ENCODE peak calls at places on chromosomes 5 and 9, in four cellular contexts. One of them, this sample, is unnamed.

GRCh38 chr9:6852243-6852963 is 94.6 kb downstream of the KDM4C start:
- DNase-seq in HepG2: peak
- DNase-seq in A549: peak
- DNase-seq in IMR-90: peak
- DNase-seq in this sample: no peak

GRCh38 chr9:27377811-27378345 is 80.9 kb upstream of the EQTN start:
- DNase-seq in A549: no peak
- DNase-seq in HepG2: no peak
- DNase-seq in IMR-90: no peak
- DNase-seq in this sample: no peak

GRCh38 chr5:19044931-19045695 is 942.9 kb downstream of the CDH18 start:
- DNase-seq in HepG2: no peak
- DNase-seq in IMR-90: no peak
- DNase-seq in A549: no peak
- DNase-seq in this sample: no peak

GRCh38 chr5:41068169-41068568 is 3.0 kb downstream of the MROH2B start:
- DNase-seq in IMR-90: no peak
- DNase-seq in HepG2: no peak
- DNase-seq in A549: no peak
- DNase-seq in this sample: no peak

GRCh38 chr9:89929721-89930480 is 325.1 kb downstream of the GADD45G start:
- DNase-seq in HepG2: no peak
- DNase-seq in A549: no peak
- DNase-seq in IMR-90: peak
- DNase-seq in this sample: no peak

GRCh38 chr9:120480707-120481106 is 99.3 kb downstream of the CDK5RAP2 start:
- DNase-seq in HepG2: no peak
- DNase-seq in A549: no peak
- DNase-seq in IMR-90: no peak
- DNase-seq in this sample: no peak

GRCh38 chr5:107855171-107855570 is 184.4 kb upstream of the EFNA5 start:
- DNase-seq in HepG2: no peak
- DNase-seq in A549: peak
- DNase-seq in IMR-90: no peak
- DNase-seq in this sample: no peak

GRCh38 chr9:2872307-2872940 is 28.5 kb upstream of the PUM3 start:
- DNase-seq in HepG2: peak
- DNase-seq in IMR-90: peak
- DNase-seq in A549: peak
- DNase-seq in this sample: peak

GRCh38 chr5:56420323-56420722 is 187.2 kb upstream of the ANKRD55 start:
- DNase-seq in A549: no peak
- DNase-seq in HepG2: no peak
- DNase-seq in IMR-90: no peak
- DNase-seq in this sample: no peak

GRCh38 chr9:72978724-72979123 is 25.9 kb upstream of the ALDH1A1 start:
- DNase-seq in A549: peak
- DNase-seq in IMR-90: no peak
- DNase-seq in HepG2: no peak
- DNase-seq in this sample: no peak

GRCh38 chr5:132176987-132177386 is 50.7 kb downstream of the P4HA2 start:
- DNase-seq in A549: no peak
- DNase-seq in HepG2: no peak
- DNase-seq in IMR-90: peak
- DNase-seq in this sample: no peak

GRCh38 chr9:8156336-8156735 is 356.8 kb upstream of the DMAC1 start:
- DNase-seq in A549: no peak
- DNase-seq in IMR-90: no peak
- DNase-seq in HepG2: no peak
- DNase-seq in this sample: no peak

GRCh38 chr5:32475338-32476097 is 31.0 kb upstream of the ZFR start:
- DNase-seq in HepG2: no peak
- DNase-seq in A549: no peak
- DNase-seq in IMR-90: no peak
- DNase-seq in this sample: no peak

GRCh38 chr9:107700902-107701301 is 211.3 kb upstream of the KLF4 start:
- DNase-seq in A549: no peak
- DNase-seq in IMR-90: no peak
- DNase-seq in HepG2: no peak
- DNase-seq in this sample: no peak

GRCh38 chr5:131242728-131243255 is 21.1 kb upstream of the CDC42SE2 start:
- DNase-seq in HepG2: no peak
- DNase-seq in A549: peak
- DNase-seq in IMR-90: peak
- DNase-seq in this sample: no peak

GRCh38 chr5:177478711-177479646 is 5.5 kb upstream of the DBN1 start:
- DNase-seq in IMR-90: peak
- DNase-seq in HepG2: no peak
- DNase-seq in A549: no peak
- DNase-seq in this sample: no peak

GRCh38 chr5:30458681-30459080 is 734.8 kb upstream of the CDH6 start:
- DNase-seq in A549: no peak
- DNase-seq in IMR-90: no peak
- DNase-seq in HepG2: no peak
- DNase-seq in this sample: no peak

GRCh38 chr5:73380052-73380451 is 68.5 kb downstream of the FOXD1 start:
- DNase-seq in IMR-90: no peak
- DNase-seq in A549: no peak
- DNase-seq in HepG2: no peak
- DNase-seq in this sample: no peak

GRCh38 chr9:35102769-35103659 is at the start of gene STOML2:
- DNase-seq in IMR-90: peak
- DNase-seq in A549: peak
- DNase-seq in HepG2: peak
- DNase-seq in this sample: peak

GRCh38 chr9:110033869-110034268 is 174.1 kb downstream of the C9orf152 start:
- DNase-seq in A549: no peak
- DNase-seq in IMR-90: no peak
- DNase-seq in HepG2: no peak
- DNase-seq in this sample: no peak

GRCh38 chr5:113081881-113082546 is 105.4 kb downstream of the DCP2 start:
- DNase-seq in IMR-90: peak
- DNase-seq in HepG2: no peak
- DNase-seq in A549: no peak
- DNase-seq in this sample: no peak

GRCh38 chr5:120568716-120569115 is 104.6 kb downstream of the PRR16 start:
- DNase-seq in A549: no peak
- DNase-seq in IMR-90: peak
- DNase-seq in HepG2: no peak
- DNase-seq in this sample: no peak

GRCh38 chr5:112388739-112389138 is 30.3 kb downstream of the EPB41L4A start:
- DNase-seq in HepG2: no peak
- DNase-seq in IMR-90: no peak
- DNase-seq in A549: no peak
- DNase-seq in this sample: peak

GRCh38 chr9:99816392-99816791 is 5.3 kb upstream of the NR4A3 start:
- DNase-seq in A549: no peak
- DNase-seq in HepG2: no peak
- DNase-seq in IMR-90: no peak
- DNase-seq in this sample: no peak

GRCh38 chr5:37554938-37555337 is 175.8 kb downstream of the WDR70 start:
- DNase-seq in A549: peak
- DNase-seq in HepG2: peak
- DNase-seq in IMR-90: no peak
- DNase-seq in this sample: no peak

GRCh38 chr5:137273511-137273910 is 225.6 kb downstream of the SPOCK1 start:
- DNase-seq in A549: no peak
- DNase-seq in IMR-90: no peak
- DNase-seq in HepG2: no peak
- DNase-seq in this sample: no peak

GRCh38 chr9:20040991-20041606 is 252.3 kb upstream of the SLC24A2 start:
- DNase-seq in HepG2: no peak
- DNase-seq in IMR-90: no peak
- DNase-seq in A549: no peak
- DNase-seq in this sample: no peak

GRCh38 chr5:142466195-142466951 is 141.6 kb upstream of the SPRY4 start:
- DNase-seq in A549: no peak
- DNase-seq in HepG2: no peak
- DNase-seq in IMR-90: peak
- DNase-seq in this sample: no peak

GRCh38 chr5:74196233-74196632 is 444.3 kb downstream of the ENC1 start:
- DNase-seq in HepG2: no peak
- DNase-seq in A549: no peak
- DNase-seq in IMR-90: no peak
- DNase-seq in this sample: no peak

GRCh38 chr9:122218885-122219855 is 9.6 kb downstream of the LHX6 start:
- DNase-seq in HepG2: no peak
- DNase-seq in IMR-90: peak
- DNase-seq in A549: no peak
- DNase-seq in this sample: no peak

GRCh38 chr5:142314129-142314528 is 10.7 kb downstream of the SPRY4 start:
- DNase-seq in A549: no peak
- DNase-seq in HepG2: no peak
- DNase-seq in IMR-90: no peak
- DNase-seq in this sample: no peak

GRCh38 chr5:172010278-172010677 is 3.8 kb upstream of the FBXW11 start:
- DNase-seq in IMR-90: no peak
- DNase-seq in A549: peak
- DNase-seq in HepG2: peak
- DNase-seq in this sample: no peak

GRCh38 chr5:142548739-142549275 is 137.1 kb downstream of the FGF1 start:
- DNase-seq in HepG2: peak
- DNase-seq in A549: peak
- DNase-seq in IMR-90: peak
- DNase-seq in this sample: peak

GRCh38 chr9:130849356-130849755 is 14.3 kb downstream of the ABL1 start:
- DNase-seq in IMR-90: no peak
- DNase-seq in A549: no peak
- DNase-seq in HepG2: no peak
- DNase-seq in this sample: no peak

GRCh38 chr5:175288048-175288621 is 155.8 kb downstream of the DRD1 start:
- DNase-seq in A549: peak
- DNase-seq in IMR-90: peak
- DNase-seq in HepG2: no peak
- DNase-seq in this sample: no peak

GRCh38 chr5:14025566-14026276 is 81.2 kb upstream of the DNAH5 start:
- DNase-seq in A549: no peak
- DNase-seq in IMR-90: peak
- DNase-seq in HepG2: no peak
- DNase-seq in this sample: no peak

GRCh38 chr5:79269733-79270166 is 33.8 kb downstream of the JMY start:
- DNase-seq in HepG2: peak
- DNase-seq in A549: no peak
- DNase-seq in IMR-90: no peak
- DNase-seq in this sample: no peak

GRCh38 chr5:176627582-176627981 is 2.8 kb downstream of the SNCB start:
- DNase-seq in HepG2: no peak
- DNase-seq in IMR-90: no peak
- DNase-seq in A549: no peak
- DNase-seq in this sample: no peak

GRCh38 chr9:127122176-127123151 is at the start of gene ANGPTL2:
- DNase-seq in HepG2: peak
- DNase-seq in IMR-90: peak
- DNase-seq in A549: no peak
- DNase-seq in this sample: no peak
- TF ChIP-seq BHLHE40 in HepG2: peak
- TF ChIP-seq BHLHE40 in IMR-90: peak
- TF ChIP-seq BHLHE40 in A549: no peak
- TF ChIP-seq BHLHE40 in this sample: no peak

DNA sequence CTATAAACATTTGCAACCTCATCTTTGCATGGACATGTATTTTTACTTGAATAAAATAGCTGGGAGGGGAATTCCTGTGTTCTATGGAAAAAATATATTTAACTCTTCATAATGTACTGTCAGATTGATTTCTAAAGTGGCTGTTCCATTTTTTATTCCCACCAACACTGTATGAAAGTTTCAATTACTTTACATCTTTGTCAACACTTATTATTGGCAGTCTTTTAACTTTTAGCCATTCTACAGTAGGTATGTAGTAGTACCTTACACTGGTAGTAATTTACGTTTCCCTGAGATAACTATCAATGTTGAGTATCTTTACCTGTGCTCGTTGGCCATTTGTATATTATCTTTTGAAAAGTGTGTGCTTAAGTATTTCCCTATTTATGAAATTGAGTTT is 429.7 kb downstream of the KIAA0825 start:
- DNase-seq in A549: no peak
- DNase-seq in IMR-90: no peak
- DNase-seq in HepG2: no peak
- DNase-seq in this sample: no peak
- TF ChIP-seq BHLHE40 in A549: no peak
- TF ChIP-seq BHLHE40 in IMR-90: no peak
- TF ChIP-seq BHLHE40 in HepG2: no peak
- TF ChIP-seq BHLHE40 in this sample: no peak

GRCh38 chr9:136651859-136652258 is 10.9 kb upstream of the EGFL7 start:
- DNase-seq in HepG2: no peak
- DNase-seq in A549: no peak
- DNase-seq in IMR-90: no peak
- DNase-seq in this sample: no peak

GRCh38 chr9:136653323-136654064 is 9.2 kb upstream of the EGFL7 start:
- DNase-seq in A549: no peak
- DNase-seq in IMR-90: no peak
- DNase-seq in HepG2: no peak
- DNase-seq in this sample: no peak

GRCh38 chr9:136648746-136649145 is 14.0 kb upstream of the EGFL7 start:
- DNase-seq in IMR-90: no peak
- DNase-seq in HepG2: no peak
- DNase-seq in A549: no peak
- DNase-seq in this sample: no peak

GRCh38 chr9:136646827-136647711 is 15.6 kb upstream of the EGFL7 start:
- DNase-seq in IMR-90: no peak
- DNase-seq in A549: no peak
- DNase-seq in HepG2: no peak
- DNase-seq in this sample: no peak

GRCh38 chr9:136650648-136651047 is 12.1 kb upstream of the EGFL7 start:
- DNase-seq in IMR-90: no peak
- DNase-seq in A549: no peak
- DNase-seq in HepG2: no peak
- DNase-seq in this sample: no peak
- TF ChIP-seq BHLHE40 in IMR-90: no peak
- TF ChIP-seq BHLHE40 in A549: no peak
- TF ChIP-seq BHLHE40 in HepG2: no peak
- TF ChIP-seq BHLHE40 in this sample: no peak

DNA sequence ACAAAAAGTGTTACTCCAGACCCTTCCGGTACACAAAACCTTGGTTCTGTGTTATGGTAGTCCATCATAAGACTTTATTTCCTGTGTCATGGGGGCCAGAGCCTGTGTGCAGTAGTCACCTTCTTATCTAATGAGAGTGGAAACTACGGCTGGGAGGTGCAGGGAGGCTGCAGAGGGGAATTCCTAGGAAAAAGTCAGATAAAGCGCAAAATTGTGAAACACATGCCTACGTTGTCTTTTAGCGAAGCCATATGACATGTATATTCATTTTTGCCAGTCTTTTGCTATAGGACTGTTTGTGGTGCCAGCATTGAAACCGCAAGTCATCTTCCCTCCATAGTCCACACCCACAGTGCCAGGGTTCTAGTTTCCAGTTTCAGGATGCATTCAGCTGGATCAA is 80.7 kb downstream of the PPARGC1B start:
- DNase-seq in IMR-90: no peak
- DNase-seq in HepG2: no peak
- DNase-seq in A549: no peak
- DNase-seq in this sample: no peak
- TF ChIP-seq BHLHE40 in IMR-90: no peak
- TF ChIP-seq BHLHE40 in HepG2: no peak
- TF ChIP-seq BHLHE40 in A549: no peak
- TF ChIP-seq BHLHE40 in this sample: no peak

This sample was measured in HEK293T.